ENCODE peak calls at places on chromosomes 12 and 14, in five cellular contexts. R is SK-N-SH, X is stomach, B is esophagus muscularis mucosa, I is HCT116. L is an unnamed sample.

GRCh38 chr14:87686736-87687135 is 306.2 kb downstream of the GALC start:
- DNase-seq in I (no peak), R (no peak), X (no peak), B (no peak), L (no peak)

GRCh38 chr12:81502912-81503695 is 256.0 kb downstream of the PPFIA2 start:
- DNase-seq in B (no peak), X (no peak), I (no peak), R (no peak), L (no peak)

GRCh38 chr14:29236848-29237247 is 470.3 kb downstream of the FOXG1 start:
- DNase-seq in R (no peak), X (no peak), B (no peak), I (no peak), L (no peak)

GRCh38 chr12:47868041-47868440 is 36.8 kb downstream of the VDR start:
- DNase-seq in I (no peak), X (no peak), R (no peak), B (no peak), L (peak; percentile 55)

GRCh38 chr14:97106609-97107008 is 309.4 kb downstream of the VRK1 start:
- DNase-seq in B (no peak), I (peak; percentile 35), X (no peak), R (no peak), L (no peak)

GRCh38 chr14:22812744-22813143 is 2.5 kb downstream of the SLC7A7 start:
- DNase-seq in X (no peak), B (no peak), R (no peak), I (no peak), L (peak; percentile 78)

GRCh38 chr14:95431199-95432145 is 85.0 kb downstream of the SYNE3 start:
- DNase-seq in X (no peak), I (no peak), B (no peak), R (peak; percentile 71), L (no peak)

GRCh38 chr12:66776974-66777373 is 98.1 kb upstream of the GRIP1 start:
- DNase-seq in I (no peak), X (no peak), B (no peak), R (no peak), L (peak; percentile 74)

GRCh38 chr12:82132390-82132789 is 225.8 kb downstream of the CCDC59 start:
- DNase-seq in B (no peak), I (no peak), R (no peak), X (no peak), L (no peak)

GRCh38 chr14:99231850-99232401 is 40.1 kb downstream of the BCL11B start:
- DNase-seq in I (peak; percentile 15), R (no peak), B (no peak), X (no peak), L (peak; percentile 70)

GRCh38 chr12:9948606-9949286 is 16.6 kb upstream of the CLEC2A start:
- DNase-seq in B (no peak), R (no peak), X (no peak), I (no peak), L (no peak)

GRCh38 chr14:105282098-105282725 is 18.6 kb downstream of the BRF1 start:
- DNase-seq in B (no peak), I (no peak), R (no peak), X (peak; percentile 42), L (no peak)

GRCh38 chr12:25775968-25776367 is 182.5 kb upstream of the RASSF8 start:
- DNase-seq in B (no peak), X (no peak), R (peak; percentile 80), I (no peak), L (no peak)

GRCh38 chr12:53170876-53171724 is 9.4 kb upstream of the ZNF740 start:
- DNase-seq in X (peak; percentile 9), B (no peak), R (no peak), I (no peak), L (no peak)

GRCh38 chr12:28033538-28033915 is 61.0 kb upstream of the PTHLH start:
- DNase-seq in I (no peak), R (no peak), X (no peak), B (no peak), L (no peak)

GRCh38 chr14:36747411-36748184 is 85.9 kb downstream of the PAX9 start:
- DNase-seq in R (peak; percentile 5), I (no peak), X (no peak), B (peak; percentile 31), L (no peak)

GRCh38 chr12:124506145-124506831 is 61.1 kb downstream of the NCOR2 start:
- DNase-seq in X (peak; percentile 74), I (no peak), R (peak; percentile 89), B (no peak), L (peak; percentile 90)

GRCh38 chr12:126883737-126884136 is 1383.2 kb upstream of the TMEM132C start:
- DNase-seq in I (no peak), X (no peak), B (peak; percentile 89), R (no peak), L (no peak)

GRCh38 chr14:103578401-103579075 is 15.8 kb downstream of the COA8 start:
- DNase-seq in X (no peak), R (no peak), I (no peak), B (no peak), L (no peak)

GRCh38 chr12:113582521-113583218 is 111.0 kb upstream of the LHX5 start:
- DNase-seq in B (no peak), R (no peak), X (no peak), I (no peak), L (no peak)

GRCh38 chr12:70645494-70646317 is 8.5 kb upstream of the PTPRB start:
- DNase-seq in R (no peak), B (no peak), X (peak; percentile 36), I (peak; percentile 67), L (peak; percentile 82)

GRCh38 chr12:82527165-82527780 is 159.4 kb upstream of the TMTC2 start:
- DNase-seq in X (no peak), R (peak; percentile 26), I (peak; percentile 47), B (no peak), L (no peak)

GRCh38 chr12:27014085-27014858 is at the start of gene TM7SF3:
- DNase-seq in R (peak; percentile 96), X (peak; percentile 97), B (peak; percentile 95), I (peak; percentile 77), L (peak; percentile 100)

GRCh38 chr12:65362231-65362630 is 83.7 kb downstream of the MSRB3 start:
- DNase-seq in R (no peak), X (no peak), I (no peak), B (no peak), L (no peak)
- TF ChIP-seq POLR2AphosphoS5 in R (no peak), X (no peak), I (no peak), B (no peak), L (no peak)

DNA sequence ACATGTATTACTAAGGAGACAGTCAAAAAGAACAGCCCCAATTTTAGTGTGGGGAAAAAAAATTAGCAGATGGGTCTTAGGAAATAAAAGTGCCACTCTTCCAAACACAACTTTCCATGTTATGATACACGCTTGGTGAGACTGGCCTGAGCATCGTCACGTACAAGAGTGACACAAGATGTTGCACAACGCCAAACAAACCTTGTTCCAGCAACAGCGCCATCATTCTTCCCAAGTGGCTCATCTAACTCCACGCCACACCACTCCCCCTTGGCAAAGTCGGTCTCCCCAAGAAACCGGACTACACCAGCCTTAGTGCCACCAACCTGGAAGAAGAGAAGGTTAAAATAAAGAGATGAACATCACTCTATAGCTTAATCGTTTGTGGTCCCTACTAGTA is 58.7 kb downstream of the CLIP1 start:
- DNase-seq in R (no peak), B (no peak), X (no peak), I (no peak), L (no peak)
- TF ChIP-seq POLR2AphosphoS5 in R (no peak), B (no peak), X (no peak), I (no peak), L (no peak)

GRCh38 chr12:45289245-45290217 is 73.6 kb downstream of the ANO6 start:
- DNase-seq in I (no peak), R (no peak), X (no peak), B (no peak), L (no peak)

GRCh38 chr12:45286621-45287020 is 70.7 kb downstream of the ANO6 start:
- DNase-seq in I (no peak), B (no peak), R (no peak), X (no peak), L (no peak)

GRCh38 chr12:45292486-45293195 is 76.7 kb downstream of the ANO6 start:
- DNase-seq in R (no peak), I (no peak), X (no peak), B (peak; percentile 94), L (no peak)

GRCh38 chr12:45291518-45291917 is 75.6 kb downstream of the ANO6 start:
- DNase-seq in X (no peak), B (no peak), R (no peak), I (no peak), L (no peak)

DNA sequence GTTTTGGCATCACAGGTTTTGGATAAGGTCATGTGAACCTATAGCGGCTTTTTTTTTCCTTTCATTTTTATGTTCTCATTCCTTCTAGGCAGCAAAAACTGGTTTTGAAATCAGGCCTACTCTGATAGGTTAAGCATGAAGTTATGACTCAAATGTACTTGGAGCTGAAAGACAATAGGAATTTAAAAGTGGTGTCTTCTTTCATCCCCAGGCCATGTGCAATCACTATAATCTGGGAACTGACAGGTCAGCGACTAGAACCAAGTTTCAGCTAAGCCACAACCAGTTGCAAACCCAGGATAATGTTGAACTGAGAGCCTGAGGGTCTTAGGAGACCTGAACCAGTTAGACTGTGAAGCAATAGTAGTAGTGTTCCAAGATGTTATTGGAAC is 74.3 kb downstream of the ANO6 start:
- DNase-seq in I (no peak), R (no peak), X (no peak), B (no peak), L (no peak)
- TF ChIP-seq POLR2AphosphoS5 in I (no peak), R (no peak), X (peak; percentile 22), B (peak; percentile 31), L (no peak)

GRCh38 chr12:1003600-1004271 is 12.7 kb downstream of the ERC1 start:
- DNase-seq in I (no peak), R (no peak), X (no peak), B (no peak), L (no peak)
- TF ChIP-seq POLR2AphosphoS5 in I (no peak), R (no peak), X (no peak), B (no peak), L (no peak)

GRCh38 chr12:11694528-11694927 is 45.1 kb downstream of the ETV6 start:
- DNase-seq in B (no peak), R (no peak), I (no peak), X (no peak), L (no peak)
- TF ChIP-seq POLR2AphosphoS5 in B (no peak), R (no peak), I (no peak), X (no peak), L (no peak)

DNA sequence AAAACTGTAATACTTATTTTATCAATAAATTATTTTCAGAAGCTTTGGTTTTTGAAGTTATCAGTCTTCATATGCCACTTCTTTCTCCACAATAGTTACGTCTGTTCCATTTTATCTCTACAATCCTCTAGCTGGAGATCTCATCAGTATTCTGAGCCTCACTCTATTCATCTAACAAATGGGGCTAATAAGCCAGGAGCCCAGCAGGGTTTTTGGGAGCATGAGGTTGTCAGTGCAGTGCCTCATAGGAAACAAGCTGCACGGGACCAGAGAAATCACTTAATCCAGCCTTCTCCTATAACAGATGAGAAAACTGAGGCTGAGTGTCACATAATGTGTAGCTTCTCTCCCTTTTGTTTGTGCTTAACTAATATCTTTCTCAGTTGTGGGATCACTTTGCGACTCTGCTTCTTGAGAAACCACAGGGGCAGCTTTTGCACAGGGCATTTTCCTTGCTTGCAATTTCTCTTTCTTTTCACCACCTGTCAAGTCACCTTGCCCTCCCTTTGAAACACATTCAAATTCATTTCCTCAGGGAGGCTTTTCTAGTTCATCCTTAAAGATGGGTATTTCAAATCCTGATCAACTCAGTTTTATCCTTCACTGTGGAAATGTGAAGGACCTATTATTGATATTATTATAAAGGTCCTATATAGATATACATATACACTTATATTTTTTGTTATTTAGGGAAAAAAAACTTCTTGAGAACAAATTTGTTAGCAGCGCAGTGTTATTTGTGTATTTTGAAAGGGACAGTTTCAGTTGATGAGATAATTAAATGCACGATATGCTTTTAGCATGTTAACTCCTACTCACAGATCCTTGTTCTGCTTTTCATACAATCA is 501.7 kb upstream of the RGS6 start:
- DNase-seq in I (no peak), B (no peak), R (no peak), X (no peak), L (no peak)
- TF ChIP-seq POLR2AphosphoS5 in I (no peak), B (no peak), R (no peak), X (no peak), L (no peak)

L was measured in spleen.